ENCODE peak calls at places on chromosomes 5 and 9, in five cellular contexts. S is A673; E is cardiac muscle cell; X is effector memory CD4-positive, alpha-beta T cell; G is naive thymus-derived CD4-positive, alpha-beta T cell. C is an unnamed sample. For H3K9me3, the result is how much of the 10 kb centered on the place peaks cover.

GRCh38 chr5:159452480-159453167 is 122.3 kb upstream of the IL12B start:
- DNase-seq in S (no peak), E (no peak), X (no peak), G (no peak), C (no peak)

GRCh38 chr5:120055858-120056257 is 408.2 kb upstream of the PRR16 start:
- DNase-seq in S (peak), E (peak), X (no peak), G (no peak), C (no peak)

GRCh38 chr5:140349244-140349643 is 2.8 kb upstream of the HBEGF start:
- DNase-seq in S (no peak), E (no peak), X (no peak), G (no peak), C (no peak)

GRCh38 chr5:10030219-10030831 is 219.4 kb downstream of the ATPSCKMT start:
- DNase-seq in S (peak), E (peak), X (no peak), G (no peak), C (no peak)

GRCh38 chr9:118510711-118511110 is 806.5 kb downstream of the TLR4 start:
- DNase-seq in S (no peak), E (no peak), X (no peak), G (no peak), C (no peak)

GRCh38 chr5:139282195-139282557 is 11.4 kb upstream of the MATR3 start:
- DNase-seq in S (no peak), E (no peak), X (no peak), G (no peak), C (no peak)

GRCh38 chr9:87267701-87268100 is 230.0 kb upstream of the DAPK1 start:
- DNase-seq in S (no peak), E (no peak), X (no peak), G (no peak), C (no peak)

GRCh38 chr5:146409081-146409671 is 38.0 kb upstream of the TCERG1 start:
- DNase-seq in S (no peak), E (no peak), X (no peak), G (no peak), C (no peak)

GRCh38 chr5:123756325-123756664 is 244.3 kb downstream of the CSNK1G3 start:
- DNase-seq in S (no peak), E (no peak), X (no peak), G (no peak), C (no peak)

GRCh38 chr9:91045036-91045435 is 243.4 kb downstream of the SYK start:
- DNase-seq in S (no peak), E (peak), X (no peak), G (no peak), C (no peak)

GRCh38 chr9:93028448-93029006 is 30.0 kb upstream of the SUSD3 start:
- DNase-seq in S (peak), E (no peak), X (peak), G (peak), C (peak)

GRCh38 chr5:82806513-82806912 is 270.7 kb downstream of the TMEM167A start:
- DNase-seq in S (no peak), E (no peak), X (no peak), G (no peak), C (no peak)

GRCh38 chr9:96615421-96615820 is 4.2 kb downstream of the CDC14B start:
- DNase-seq in S (no peak), E (no peak), X (no peak), G (no peak), C (no peak)

GRCh38 chr9:107044872-107045271 is 181.9 kb downstream of the ZNF462 start:
- DNase-seq in S (no peak), E (no peak), X (no peak), G (no peak), C (no peak)

GRCh38 chr5:27315541-27316282 is 277.3 kb upstream of the CDH9 start:
- DNase-seq in S (no peak), E (no peak), X (no peak), G (no peak), C (no peak)

GRCh38 chr5:24215114-24215513 is 429.7 kb downstream of the CDH10 start:
- DNase-seq in S (peak), E (no peak), X (no peak), G (no peak), C (no peak)

GRCh38 chr9:114231218-114232090 is 76.1 kb downstream of the COL27A1 start:
- DNase-seq in S (no peak), E (no peak), X (no peak), G (no peak), C (no peak)

GRCh38 chr9:15310448-15310847 is 3.4 kb upstream of the TTC39B start:
- DNase-seq in S (no peak), E (no peak), X (no peak), G (peak), C (no peak)

GRCh38 chr5:74325866-74326265 is 314.7 kb downstream of the ENC1 start:
- DNase-seq in S (no peak), E (no peak), X (no peak), G (no peak), C (no peak)

GRCh38 chr5:33470544-33470943 is 29.8 kb downstream of the TARS1 start:
- DNase-seq in S (peak), E (peak), X (no peak), G (no peak), C (no peak)

GRCh38 chr5:131795879-131796792 is 681 bp downstream of the FNIP1 start:
- DNase-seq in S (peak), E (peak), X (no peak), G (no peak), C (peak)

GRCh38 chr9:28899926-28900325 is 1326.6 kb upstream of the C9orf72 start:
- DNase-seq in S (no peak), E (no peak), X (no peak), G (no peak), C (no peak)

GRCh38 chr5:118366429-118366828 is 621.9 kb downstream of the DTWD2 start:
- DNase-seq in S (no peak), E (no peak), X (no peak), G (no peak), C (no peak)

GRCh38 chr5:61649231-61649630 is 317.2 kb downstream of the ZSWIM6 start:
- DNase-seq in S (no peak), E (no peak), X (no peak), G (no peak), C (no peak)

GRCh38 chr5:57953830-57954229 is 471.2 kb upstream of the ACTBL2 start:
- DNase-seq in S (no peak), E (no peak), X (no peak), G (no peak), C (no peak)

GRCh38 chr5:178711572-178711971 is 18.9 kb downstream of the ZNF354A start:
- DNase-seq in S (no peak), E (no peak), X (no peak), G (no peak), C (no peak)
- H3K9me3 ChIP-seq in S (half or more), E (under half), X (half or more), G (under half), C (under half)

GRCh38 chr5:3931976-3932375 is 336.3 kb downstream of the IRX1 start:
- DNase-seq in S (no peak), E (no peak), X (no peak), G (no peak), C (no peak)
- H3K9me3 ChIP-seq in S (half or more), E (under half), X (under half), G (under half), C (under half)

DNA sequence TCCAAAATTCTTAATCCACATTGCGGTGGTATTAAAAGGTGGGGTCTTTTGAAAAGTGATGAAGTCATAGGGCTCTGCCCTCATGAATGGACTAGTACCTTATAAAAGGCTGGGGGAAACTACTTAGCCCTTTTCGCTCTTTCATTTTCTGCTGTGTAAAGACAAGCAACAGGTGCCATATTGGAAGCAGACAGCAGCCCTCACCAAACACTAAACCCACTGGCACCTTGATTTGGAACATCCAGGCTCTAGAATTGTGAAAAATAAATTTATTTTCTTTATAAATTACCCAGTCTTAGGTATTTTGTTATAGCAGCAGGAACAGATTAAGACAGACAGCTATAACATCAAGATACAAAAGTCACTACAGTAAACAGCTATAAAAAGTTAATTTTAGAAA is 12.8 kb downstream of the PJA2 start:
- DNase-seq in S (no peak), E (no peak), X (no peak), G (no peak), C (no peak)
- H3K9me3 ChIP-seq in S (under half), E (under half), X (under half), G (under half), C (under half)

DNA sequence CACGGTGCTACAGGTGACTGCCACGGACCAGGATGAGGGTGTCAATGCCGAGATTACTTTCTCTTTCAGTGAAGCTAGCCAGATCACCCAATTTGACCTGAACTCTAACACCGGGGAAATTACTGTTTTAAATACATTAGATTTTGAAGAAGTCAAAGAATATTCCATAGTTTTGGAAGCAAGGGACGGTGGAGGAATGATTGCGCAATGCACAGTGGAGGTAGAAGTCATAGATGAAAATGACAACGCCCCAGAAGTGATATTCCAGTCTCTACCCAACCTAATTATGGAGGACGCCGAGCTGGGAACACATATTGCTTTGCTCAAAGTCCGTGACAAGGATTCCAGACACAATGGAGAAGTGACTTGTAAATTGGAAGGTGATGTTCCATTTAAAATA is 1.2 kb downstream of the PCDHGB4 start:
- DNase-seq in S (no peak), E (no peak), X (no peak), G (no peak), C (no peak)
- H3K9me3 ChIP-seq in S (half or more), E (under half), X (under half), G (under half), C (under half)